ENCODE peak calls at places on chromosomes 12 and 14, in nine cellular contexts. H is WERI-Rb-1, E is cardiac fibroblast, D is cardiac muscle cell, S is GM06990, A is AG09309, B is GM13976, T is neural progenitor cell, C is activated B cell treated with CpG ODN at 0.5 μM for 24 hours. Y is an unnamed sample.

GRCh38 chr12:68913682-68914081 is 19.3 kb downstream of the CPM start:
- DNase-seq in H (no peak), A (no peak), D (peak), B (no peak), T (no peak), C (no peak), E (peak), S (no peak), Y (no peak)

GRCh38 chr12:101207086-101207780 is 2.8 kb downstream of the SLC5A8 start:
- DNase-seq in S (no peak), D (no peak), H (no peak), A (no peak), B (no peak), T (no peak), E (no peak), C (no peak), Y (no peak)

GRCh38 chr14:103507751-103508150 is 14.9 kb downstream of the CKB start:
- DNase-seq in H (no peak), E (no peak), D (no peak), S (no peak), T (no peak), C (no peak), B (peak), A (no peak), Y (no peak)

GRCh38 chr14:22847661-22848341 is 11.4 kb downstream of the MMP14 start:
- DNase-seq in B (peak), S (no peak), C (no peak), D (peak), E (peak), A (no peak), T (peak), H (no peak), Y (no peak)

GRCh38 chr14:71209888-71210287 is 302.6 kb downstream of the PCNX1 start:
- DNase-seq in D (no peak), C (no peak), S (no peak), T (no peak), A (no peak), E (no peak), H (no peak), B (no peak), Y (no peak)

GRCh38 chr14:98069712-98070133 is 1202.3 kb downstream of the BCL11B start:
- DNase-seq in C (no peak), T (peak), B (no peak), D (no peak), E (no peak), A (no peak), S (no peak), H (no peak), Y (no peak)

GRCh38 chr12:27284751-27285150 is 40.7 kb downstream of the STK38L start:
- DNase-seq in A (peak), H (no peak), B (peak), C (no peak), S (peak), E (peak), T (no peak), D (peak), Y (no peak)

GRCh38 chr14:102225936-102226335 is 79.0 kb downstream of the MOK start:
- DNase-seq in H (peak), C (no peak), D (no peak), B (no peak), S (no peak), A (no peak), E (no peak), T (no peak), Y (no peak)

GRCh38 chr14:73634333-73634833 is 10.4 kb upstream of the DNAL1 start:
- DNase-seq in D (peak), C (peak), E (peak), A (no peak), B (peak), H (peak), S (peak), T (peak), Y (no peak)

DNA sequence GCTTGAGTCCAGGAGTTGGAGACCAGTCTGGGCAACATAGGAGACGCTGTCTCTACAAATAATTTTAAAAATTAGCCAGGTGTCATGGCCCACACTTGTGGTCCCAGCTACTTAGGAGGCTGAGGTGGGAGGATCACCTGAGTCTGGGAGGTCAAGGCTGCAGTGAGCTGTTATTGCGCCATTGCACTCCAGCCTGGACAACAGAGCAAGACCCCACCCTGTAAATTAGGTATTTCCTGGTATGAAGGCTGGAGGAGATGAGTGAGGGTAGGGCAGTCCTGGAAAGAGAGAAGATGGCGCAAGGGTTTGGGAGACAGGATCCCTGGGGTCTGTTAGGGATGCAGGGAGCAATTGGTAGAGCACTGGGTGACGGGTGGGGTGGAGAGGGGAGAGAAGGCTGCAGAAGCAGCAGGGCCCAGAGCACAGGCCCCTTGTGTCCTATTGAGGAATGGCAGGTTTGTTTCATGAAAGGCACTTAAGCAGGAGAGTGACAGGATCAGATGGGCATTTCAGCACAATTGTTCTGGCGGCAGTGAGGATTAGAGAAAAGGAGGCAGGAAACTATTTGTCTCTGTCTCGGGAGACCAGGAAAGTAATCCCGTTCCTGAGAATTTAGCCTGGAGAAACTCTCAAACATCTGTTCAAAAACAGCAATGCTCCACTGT is 47.2 kb upstream of the KTN1 start:
- DNase-seq in E (no peak), A (no peak), T (peak), H (peak), C (no peak), S (no peak), D (no peak), B (no peak), Y (no peak)
- TF ChIP-seq CTCF in E (peak), A (peak), T (peak), H (peak), C (no peak), S (no peak), D (no peak), B (no peak), Y (no peak)

DNA sequence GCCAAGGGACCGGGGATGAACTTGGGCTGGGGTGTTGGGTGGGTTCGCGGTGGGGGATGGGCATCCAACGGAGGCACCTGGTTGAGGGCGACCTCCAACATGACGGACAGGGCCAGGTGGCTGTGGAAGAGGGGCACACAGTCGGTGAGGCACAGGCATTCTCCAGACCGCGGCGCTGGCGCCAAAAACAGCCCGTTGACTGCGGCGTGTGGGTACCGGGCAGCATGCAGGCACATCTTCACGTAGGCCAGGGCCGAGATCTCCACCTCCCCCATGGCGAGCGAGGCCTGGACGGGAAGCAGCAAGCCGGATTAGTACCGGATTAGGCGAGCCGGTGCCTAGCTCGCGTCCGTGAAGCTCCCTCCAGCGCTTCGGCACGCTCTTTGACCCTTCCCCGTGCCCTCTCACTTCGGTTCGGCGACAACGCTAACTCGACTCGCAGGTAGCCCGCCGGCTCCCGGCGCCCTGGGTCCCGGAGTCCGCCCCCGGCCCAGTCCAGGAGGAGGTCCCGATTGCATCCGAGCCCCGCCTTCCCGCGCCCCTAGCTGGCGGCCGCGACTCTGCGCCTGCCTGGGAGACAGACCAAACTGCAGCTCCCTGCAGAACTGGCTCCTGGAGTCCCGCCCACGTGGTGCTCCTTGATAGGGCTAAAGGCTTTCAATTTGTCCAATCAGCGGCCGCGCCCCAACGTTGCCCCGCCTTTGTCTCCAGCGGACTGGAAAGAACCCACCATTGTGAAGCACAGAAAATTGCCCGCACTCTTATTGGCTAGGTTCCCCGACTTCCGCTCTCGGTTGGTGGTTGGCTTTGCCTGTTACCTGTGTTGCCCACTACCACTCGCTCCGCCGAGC is at the start of gene EMC9:
- DNase-seq in E (peak), T (peak), B (peak), C (peak), S (peak), D (peak), A (peak), H (peak), Y (peak)
- TF ChIP-seq CTCF in E (peak), T (peak), B (peak), C (no peak), S (peak), D (peak), A (peak), H (peak), Y (peak)

DNA sequence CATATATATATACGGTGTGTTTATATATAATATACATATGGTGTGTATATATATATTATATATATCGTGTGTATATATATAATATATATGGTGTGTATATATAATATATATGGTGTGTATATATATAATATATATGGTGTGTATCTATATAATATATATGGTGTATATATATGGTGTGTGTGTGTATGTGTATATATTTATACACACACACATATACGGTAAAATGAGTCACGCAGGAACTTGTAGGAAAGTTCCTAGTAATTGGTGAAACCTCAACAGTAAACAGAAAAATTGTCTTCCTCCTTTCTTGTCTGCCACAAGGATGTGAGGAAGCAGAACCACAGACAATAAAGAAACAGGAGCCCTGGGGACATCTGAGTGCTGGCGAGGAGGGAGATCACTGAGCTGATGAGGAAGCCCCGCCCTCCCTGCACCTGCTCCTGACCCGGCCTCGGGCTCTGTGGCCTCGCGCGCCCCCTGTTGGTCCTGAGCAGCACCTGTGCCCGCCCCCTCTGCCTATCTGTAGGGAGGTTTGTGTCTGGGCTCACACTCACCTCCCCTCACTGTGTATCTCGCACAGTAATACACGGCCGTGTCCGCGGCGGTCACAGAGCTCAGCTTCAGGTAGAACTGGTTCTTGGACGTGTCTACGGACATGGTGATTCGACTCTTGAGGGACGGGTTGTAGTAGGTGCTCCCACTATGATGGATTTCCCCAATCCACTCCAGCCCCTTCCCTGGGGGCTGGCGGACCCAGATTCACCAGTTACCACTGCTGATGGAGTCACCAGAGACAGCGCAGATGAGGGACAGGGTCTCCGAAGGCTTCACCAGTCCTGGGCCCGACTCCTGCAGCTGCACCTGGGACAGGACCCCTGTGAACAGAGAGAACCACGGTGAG is 1079.4 kb downstream of the TMEM121 start:
- DNase-seq in B (peak), A (no peak), E (no peak), T (no peak), D (no peak), H (peak), C (peak), S (peak), Y (no peak)
- TF ChIP-seq CTCF in B (peak), A (no peak), E (no peak), T (no peak), D (no peak), H (peak), C (no peak), S (peak), Y (peak)

GRCh38 chr12:106918746-106919145 is 37.0 kb upstream of the TMEM263 start:
- DNase-seq in H (peak), B (no peak), S (no peak), T (peak), D (peak), C (no peak), A (no peak), E (peak), Y (no peak)
- TF ChIP-seq CTCF in H (peak), B (peak), S (peak), T (peak), D (peak), C (no peak), A (peak), E (peak), Y (no peak)

Y was measured in CD14-positive monocyte.